ENCODE peak calls at places on chromosomes 5 and 9, in four cellular contexts. F, K, W and P are unnamed samples.

GRCh38 chr5:137833463-137833862 is 34.2 kb upstream of the MYOT start:
- DNase-seq in K (no peak), W (no peak), F (peak), P (no peak)

GRCh38 chr5:150105898-150106615 is 19.7 kb upstream of the CSF1R start:
- DNase-seq in K (no peak), F (no peak), W (no peak), P (no peak)

GRCh38 chr5:117295941-117296340 is 721.3 kb upstream of the SEMA6A start:
- DNase-seq in W (no peak), F (no peak), K (no peak), P (no peak)

GRCh38 chr5:64594601-64595518 is 89.0 kb downstream of the RGS7BP start:
- DNase-seq in F (no peak), K (no peak), W (no peak), P (peak)

GRCh38 chr9:4862506-4863250 is 69.9 kb downstream of the RCL1 start:
- DNase-seq in W (no peak), K (no peak), F (no peak), P (no peak)

GRCh38 chr5:25955337-25955736 is 1083.0 kb downstream of the CDH9 start:
- DNase-seq in K (no peak), W (no peak), F (no peak), P (no peak)

GRCh38 chr5:63240063-63240755 is 661.6 kb downstream of the LRRC70 start:
- DNase-seq in K (no peak), F (no peak), W (no peak), P (no peak)

GRCh38 chr5:98201006-98201620 is 572.4 kb upstream of the RGMB start:
- DNase-seq in K (no peak), W (no peak), F (no peak), P (no peak)

GRCh38 chr9:77417570-77417969 is 230.6 kb downstream of the GNA14 start:
- DNase-seq in F (no peak), W (no peak), K (no peak), P (no peak)

GRCh38 chr5:72197393-72197792 is 90.1 kb downstream of the MAP1B start:
- DNase-seq in K (no peak), F (no peak), W (no peak), P (no peak)
- TF ChIP-seq SUZ12 in K (no peak), F (no peak), W (no peak), P (no peak)

GRCh38 chr9:129610193-129610472 is 10.8 kb downstream of the C9orf50 start:
- DNase-seq in F (no peak), K (no peak), W (no peak), P (no peak)

GRCh38 chr9:129612123-129612522 is 8.8 kb downstream of the C9orf50 start:
- DNase-seq in K (no peak), F (no peak), W (no peak), P (no peak)

GRCh38 chr9:129610473-129611301 is 10.2 kb downstream of the C9orf50 start:
- DNase-seq in K (no peak), F (peak), W (no peak), P (no peak)

GRCh38 chr9:129612815-129613519 is 7.9 kb downstream of the C9orf50 start:
- DNase-seq in W (no peak), K (no peak), F (no peak), P (no peak)

DNA sequence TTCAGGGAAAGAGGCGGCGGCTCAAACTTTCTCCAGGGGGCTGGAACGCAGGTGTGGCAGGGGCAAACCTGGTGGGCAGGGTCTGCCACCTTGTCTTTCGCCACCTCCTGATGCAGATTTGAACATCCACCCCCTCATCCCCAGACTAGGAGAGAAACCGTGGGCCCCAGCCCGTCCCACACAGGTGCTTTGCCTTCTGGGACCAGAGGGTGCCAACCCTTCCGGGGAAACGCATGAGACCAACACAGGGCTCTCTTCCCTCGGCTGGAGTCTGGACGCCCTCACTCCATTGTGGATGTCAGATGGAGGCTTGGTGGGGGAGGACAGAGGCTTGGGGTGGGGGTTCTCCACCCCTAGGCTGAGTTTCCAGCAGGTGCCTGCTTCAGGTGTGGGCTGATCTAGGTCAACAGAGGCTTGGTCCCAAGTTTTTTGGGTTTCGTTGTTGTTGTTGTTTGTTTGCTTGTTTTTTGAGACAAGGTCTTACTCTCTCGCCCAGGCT is 9.6 kb downstream of the C9orf50 start:
- DNase-seq in W (no peak), F (no peak), K (no peak), P (no peak)
- H3K9ac ChIP-seq in W (no peak), F (no peak), K (no peak), P (peak)

GRCh38 chr5:79225441-79225840 is 10.5 kb upstream of the JMY start:
- DNase-seq in W (no peak), K (no peak), F (no peak), P (no peak)

GRCh38 chr5:79224275-79224984 is 11.5 kb upstream of the JMY start:
- DNase-seq in K (no peak), F (no peak), W (no peak), P (no peak)

GRCh38 chr5:79227484-79227995 is 8.4 kb upstream of the JMY start:
- DNase-seq in W (no peak), F (no peak), K (no peak), P (no peak)

GRCh38 chr5:79225026-79225425 is 10.9 kb upstream of the JMY start:
- DNase-seq in F (no peak), K (no peak), W (no peak), P (no peak)

DNA sequence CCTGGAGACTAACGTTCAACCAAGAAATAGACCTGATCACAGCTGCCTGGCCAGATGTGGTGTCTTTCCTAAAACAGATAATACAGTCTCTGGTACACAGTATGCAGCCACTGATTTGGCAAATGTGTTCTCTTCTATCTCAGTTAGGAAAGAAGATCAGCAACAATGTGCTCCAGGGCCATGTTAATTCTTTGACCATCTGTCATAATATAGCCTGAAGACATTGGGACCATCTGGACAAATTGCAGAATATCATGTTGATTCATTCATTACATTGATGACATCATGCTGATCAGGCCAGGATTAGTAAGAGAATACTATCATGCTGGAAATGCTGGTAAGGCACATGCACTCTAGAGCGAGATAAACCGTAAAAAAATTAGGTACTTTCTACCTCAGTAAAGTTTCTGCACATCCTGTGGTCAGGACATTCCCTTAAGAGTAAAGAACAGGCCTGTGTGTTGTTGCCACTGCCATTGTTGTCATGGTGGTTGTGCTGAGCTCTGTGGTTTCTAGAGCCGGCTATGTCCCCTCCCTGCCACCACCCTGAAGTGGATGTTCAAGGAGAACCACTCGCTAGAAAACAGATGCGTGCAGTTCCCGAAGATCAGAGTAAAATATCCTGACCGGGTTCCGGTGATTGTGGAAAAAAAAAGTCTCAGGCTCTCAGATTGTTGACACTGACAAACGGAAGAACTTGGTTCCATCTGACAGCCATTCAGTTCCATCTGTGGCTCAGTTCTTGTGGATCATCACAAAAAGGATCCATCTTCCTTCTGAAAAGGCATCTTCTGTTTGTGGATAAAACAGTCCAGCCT is 6.4 kb upstream of the JMY start:
- DNase-seq in F (no peak), K (no peak), W (peak), P (no peak)
- TF ChIP-seq SUZ12 in F (no peak), K (no peak), W (no peak), P (no peak)

DNA sequence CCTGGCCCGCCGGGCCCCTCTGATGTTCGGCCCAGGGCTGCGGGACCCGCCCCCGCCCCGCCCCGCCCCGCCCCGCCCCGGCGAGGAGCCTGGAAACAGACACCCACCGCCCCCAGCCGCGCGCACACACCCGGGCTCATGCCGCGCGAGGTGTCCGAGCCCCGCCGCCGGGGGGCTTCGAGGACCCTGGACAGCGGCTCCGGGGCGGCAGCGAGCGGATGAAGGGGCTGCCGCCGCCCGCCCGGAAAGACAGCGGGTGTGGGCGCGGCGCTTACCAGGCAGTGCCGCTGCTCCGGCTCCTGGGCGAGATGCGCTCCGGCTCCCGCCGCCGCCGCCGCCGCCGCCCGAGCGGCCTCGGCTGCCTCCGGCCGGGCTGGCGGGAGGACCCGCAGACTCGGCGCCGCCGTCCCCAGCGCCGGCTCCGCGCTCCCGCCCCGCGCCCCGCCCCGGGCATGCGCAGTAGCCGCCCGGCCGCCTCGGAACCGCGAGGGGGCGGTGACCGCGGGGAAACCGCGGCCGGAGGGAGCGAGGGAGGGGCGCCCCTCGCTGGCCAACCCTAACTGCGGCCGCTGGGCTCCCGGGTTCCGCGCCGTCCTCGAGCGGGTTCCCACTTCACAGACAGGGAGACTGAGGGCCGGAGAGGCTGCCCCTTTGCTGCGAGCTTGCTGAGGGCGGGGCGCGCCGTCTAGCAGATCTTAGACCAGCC is at the start of gene GPRIN1:
- DNase-seq in F (peak), W (no peak), K (no peak), P (peak)
- H3K9ac ChIP-seq in F (peak), W (peak), K (no peak), P (peak)

GRCh38 chr9:128847803-128848202 is 18.2 kb upstream of the SPOUT1 start:
- DNase-seq in K (no peak), F (no peak), W (no peak), P (no peak)

GRCh38 chr9:128840524-128840923 is 10.9 kb upstream of the SPOUT1 start:
- DNase-seq in F (no peak), K (no peak), W (no peak), P (no peak)

GRCh38 chr9:128841704-128842492 is 12.3 kb upstream of the SPOUT1 start:
- DNase-seq in W (no peak), F (peak), K (no peak), P (no peak)

GRCh38 chr9:128846680-128847030 is 17.1 kb upstream of the SPOUT1 start:
- DNase-seq in W (no peak), F (no peak), K (no peak), P (no peak)

GRCh38 chr9:128845186-128845931 is 15.8 kb upstream of the SPOUT1 start:
- DNase-seq in F (peak), W (no peak), K (no peak), P (no peak)
- TF ChIP-seq SUZ12 in F (no peak), W (no peak), K (no peak), P (no peak)